ENCODE peak calls at places on chromosomes 4 and X, in four cellular contexts. K, A, I and C are unnamed samples.
A peak's percentile ranks its signal among the peaks of the same experiment; 100 is the strongest.

GRCh38 chrX:46311581-46312120 is 233.6 kb downstream of the ZNF674 start:
- DNase-seq in I (no peak), K (no peak), A (no peak), C (no peak)

GRCh38 chr4:167645358-167645757 is 411.1 kb upstream of the SPOCK3 start:
- DNase-seq in I (no peak), A (no peak), K (no peak), C (no peak)

GRCh38 chr4:56158483-56158882 is 209.7 kb downstream of the CEP135 start:
- DNase-seq in A (no peak), K (no peak), I (no peak), C (no peak)

GRCh38 chrX:3184176-3184930 is 143.1 kb downstream of the ARSF start:
- DNase-seq in A (no peak), I (no peak), K (peak; percentile 73), C (no peak)

GRCh38 chr4:165440415-165440882 is 61.6 kb downstream of the CPE start:
- DNase-seq in A (no peak), I (peak; percentile 42), K (peak; percentile 23), C (no peak)

GRCh38 chr4:163378661-163379060 is 35.0 kb downstream of the NPY5R start:
- DNase-seq in A (no peak), I (no peak), K (no peak), C (no peak)

GRCh38 chr4:169485791-169486742 is 126.3 kb downstream of the NEK1 start:
- DNase-seq in K (peak; percentile 36), I (peak; percentile 49), A (no peak), C (peak; percentile 56)

GRCh38 chr4:39700500-39700899 is 2.6 kb downstream of the UBE2K start:
- DNase-seq in I (no peak), A (no peak), K (no peak), C (no peak)

GRCh38 chrX:29858714-29859113 is 356.6 kb upstream of the MAGEB2 start:
- DNase-seq in I (no peak), K (no peak), A (no peak), C (no peak)

GRCh38 chr4:84235545-84235944 is 263.5 kb downstream of the NKX6-1 start:
- DNase-seq in A (no peak), K (no peak), I (no peak), C (no peak)

GRCh38 chr4:164136181-164136616 is 617.7 kb upstream of the SMIM31 start:
- DNase-seq in I (peak; percentile 19), K (no peak), A (no peak), C (no peak)

GRCh38 chr4:77959566-77960338 is 97.1 kb downstream of the MRPL1 start:
- DNase-seq in A (peak; percentile 42), I (peak; percentile 51), K (peak; percentile 63), C (peak; percentile 18)

GRCh38 chrX:42536286-42536685 is 241.7 kb downstream of the PPP1R2C start:
- DNase-seq in I (no peak), K (no peak), A (no peak), C (no peak)

GRCh38 chr4:116024954-116025708 is 911.7 kb upstream of the NDST4 start:
- DNase-seq in K (peak; percentile 3), A (no peak), I (no peak), C (no peak)

GRCh38 chr4:74474345-74475099 is 29.6 kb downstream of the AREG start:
- DNase-seq in I (no peak), K (no peak), A (no peak), C (no peak)

GRCh38 chr4:85967872-85968271 is 392.0 kb downstream of the MAPK10 start:
- DNase-seq in A (no peak), K (no peak), I (no peak), C (no peak)

GRCh38 chrX:10972731-10973130 is 138.4 kb upstream of the HCCS start:
- DNase-seq in K (no peak), A (no peak), I (no peak), C (no peak)

GRCh38 chr4:86058621-86059020 is 301.2 kb downstream of the MAPK10 start:
- DNase-seq in A (no peak), K (no peak), I (no peak), C (no peak)

GRCh38 chr4:158809611-158810486 is 41.0 kb downstream of the FNIP2 start:
- DNase-seq in I (peak; percentile 6), A (no peak), K (no peak), C (peak; percentile 50)

GRCh38 chr4:158805628-158806471 is 37.0 kb downstream of the FNIP2 start:
- DNase-seq in K (no peak), I (no peak), A (no peak), C (no peak)

GRCh38 chr4:158807696-158808095 is 38.9 kb downstream of the FNIP2 start:
- DNase-seq in A (no peak), I (no peak), K (no peak), C (no peak)

GRCh38 chr4:158810487-158811215 is 41.8 kb downstream of the FNIP2 start:
- DNase-seq in A (no peak), I (peak; percentile 8), K (no peak), C (peak; percentile 61)

DNA sequence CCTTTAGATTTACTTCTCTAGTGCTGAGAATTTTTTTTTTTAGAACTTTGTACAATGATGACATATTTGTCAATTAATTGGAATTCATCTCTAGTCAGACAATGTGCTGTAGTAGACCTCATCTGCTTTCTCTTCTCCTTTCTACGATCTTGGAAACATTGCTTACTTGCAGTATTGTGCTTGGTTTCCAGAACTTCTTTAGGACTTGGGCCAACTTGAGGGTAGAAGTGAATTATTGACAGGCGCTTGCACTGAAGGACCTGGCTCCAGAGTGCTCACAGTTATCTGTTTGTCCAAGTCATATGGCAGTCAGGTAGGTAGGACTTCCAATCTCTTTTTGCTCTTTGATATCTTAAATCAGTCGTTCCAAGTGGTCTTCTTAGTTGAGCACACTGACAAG is 39.6 kb downstream of the FNIP2 start:
- DNase-seq in A (no peak), I (no peak), K (no peak), C (no peak)
- H3K4me1 ChIP-seq in A (peaks cover 12% of the 10 kb centered on the region), I (peaks cover 15% of the 10 kb centered on the region), K (peaks cover 70% of the 10 kb centered on the region), C (peaks cover 29% of the 10 kb centered on the region)

GRCh38 chrX:77514177-77514576 is 67.0 kb downstream of the FGF16 start:
- DNase-seq in K (no peak), A (no peak), I (no peak), C (no peak)

GRCh38 chrX:77519765-77520164 is 72.6 kb downstream of the FGF16 start:
- DNase-seq in A (no peak), I (no peak), K (no peak), C (no peak)
- TF ChIP-seq SIN3A in A (no peak), I (no peak), K (no peak), C (no peak)

GRCh38 chr4:31518796-31519250 is 798.7 kb downstream of the PCDH7 start:
- DNase-seq in I (peak; percentile 48), K (no peak), A (no peak), C (no peak)
- TF ChIP-seq TCF7L2 in I (peak; percentile 59), K (no peak), A (no peak), C (no peak)

GRCh38 chr4:184873039-184873438 is 47.3 kb upstream of the ACSL1 start:
- DNase-seq in K (no peak), A (no peak), I (no peak), C (no peak)

GRCh38 chr4:184868623-184869022 is 42.9 kb upstream of the ACSL1 start:
- DNase-seq in A (no peak), I (no peak), K (no peak), C (no peak)

GRCh38 chr4:184870718-184871117 is 45.0 kb upstream of the ACSL1 start:
- DNase-seq in K (no peak), A (no peak), I (no peak), C (no peak)
- H3K4me1 ChIP-seq in K (peaks cover 6% of the 10 kb centered on the region), A (no peaks in the 10 kb centered on the region), I (no peaks in the 10 kb centered on the region), C (no peaks in the 10 kb centered on the region)

DNA sequence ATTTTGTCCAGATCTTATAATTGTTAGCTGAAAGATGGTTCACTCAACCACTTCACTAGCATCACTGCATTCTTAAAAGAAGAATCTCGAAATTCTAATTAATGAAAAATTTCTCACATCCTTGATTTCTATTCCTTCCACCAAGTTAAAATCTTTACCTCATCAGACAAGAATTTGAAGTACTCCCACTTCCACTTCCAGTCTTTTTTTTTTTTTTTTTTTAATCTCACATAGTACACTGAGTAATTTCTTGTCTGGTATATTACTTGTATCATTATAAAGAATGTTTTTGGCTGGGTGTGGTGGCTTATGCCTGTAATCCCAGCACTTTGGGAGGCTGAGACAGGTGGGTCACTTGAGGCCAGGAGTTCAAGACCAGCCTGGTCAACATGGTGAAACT is 73.2 kb downstream of the FBXW7 start:
- DNase-seq in K (no peak), A (no peak), I (no peak), C (no peak)
- TF ChIP-seq SIN3A in K (no peak), A (no peak), I (no peak), C (no peak)

DNA sequence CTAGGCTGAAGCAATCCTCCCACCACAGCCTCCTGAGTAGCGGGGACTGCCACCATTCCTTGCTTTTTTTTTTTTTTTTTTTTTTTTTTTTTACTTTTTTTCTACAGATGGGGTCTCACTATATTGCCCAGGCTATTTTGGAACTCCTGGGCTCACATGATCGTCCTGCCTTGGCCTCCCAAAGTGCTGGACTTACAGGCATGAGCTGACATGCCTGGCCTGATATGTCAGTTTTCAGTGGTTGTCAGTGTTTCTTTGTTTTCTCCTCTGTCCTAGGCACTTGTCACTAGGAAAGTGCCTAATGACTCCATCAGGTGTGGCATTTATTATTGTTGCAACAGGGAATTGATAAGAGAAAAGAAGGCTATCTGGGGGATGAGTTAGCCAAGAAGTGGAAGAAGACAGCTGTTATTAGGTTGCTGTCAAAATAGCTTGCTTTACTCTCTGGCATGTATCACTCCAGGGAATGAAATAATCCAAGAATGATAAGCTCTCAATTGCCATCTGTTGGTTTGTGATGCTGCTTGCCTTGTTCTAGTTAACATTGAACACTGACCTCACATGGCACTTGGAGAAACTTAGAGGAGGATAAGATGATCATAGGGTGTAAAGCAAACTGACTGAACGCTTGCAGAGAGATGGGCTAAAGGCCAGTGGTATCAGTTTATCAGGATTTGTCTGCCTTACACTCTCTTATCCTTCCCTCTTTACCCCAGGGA is 41.8 kb downstream of the TMEM164 start:
- DNase-seq in K (no peak), I (no peak), A (no peak), C (no peak)
- TF ChIP-seq TCF7L2 in K (no peak), I (no peak), A (no peak), C (no peak)

GRCh38 chrX:137118536-137118935 is 84.7 kb upstream of the GPR101 start:
- DNase-seq in A (no peak), I (no peak), K (no peak), C (no peak)
- H3K4me1 ChIP-seq in A (no peaks in the 10 kb centered on the region), I (no peaks in the 10 kb centered on the region), K (no peaks in the 10 kb centered on the region), C (no peaks in the 10 kb centered on the region)

GRCh38 chr4:8688908-8689445 is 96.4 kb downstream of the CPZ start:
- DNase-seq in I (no peak), K (no peak), A (no peak), C (no peak)

GRCh38 chr4:8689741-8690140 is 97.2 kb downstream of the CPZ start:
- DNase-seq in K (no peak), I (no peak), A (no peak), C (no peak)

GRCh38 chr4:8687083-8687482 is 94.5 kb downstream of the CPZ start:
- DNase-seq in A (no peak), I (no peak), K (no peak), C (no peak)

GRCh38 chr4:8690216-8690786 is 97.7 kb downstream of the CPZ start:
- DNase-seq in K (no peak), A (no peak), I (no peak), C (no peak)

GRCh38 chr4:8688041-8688907 is 95.7 kb downstream of the CPZ start:
- DNase-seq in I (peak; percentile 19), K (no peak), A (peak; percentile 74), C (no peak)
- TF ChIP-seq SIN3A in I (no peak), K (no peak), A (no peak), C (no peak)

GRCh38 chrX:56029691-56030090 is 202.5 kb upstream of the KLF8 start:
- DNase-seq in A (no peak), K (no peak), I (no peak), C (no peak)
- TF ChIP-seq TCF7L2 in A (no peak), K (no peak), I (no peak), C (no peak)